ENCODE peak calls at places on chromosomes 5 and 9, in ten cellular contexts. G is CD8-positive, alpha-beta T cell; V is activated CD8-positive, alpha-beta T cell treated with anti-CD3 and anti-CD28 coated beads for 36 hours; M is pancreas; F is body of pancreas; C is left ventricle myocardium superior; D is T-cell; H is heart left ventricle; Z is natural killer cell; X is effector memory CD8-positive, alpha-beta T cell. S is an unnamed sample.

GRCh38 chr9:137083418-137084004 is 3.3 kb upstream of the MAN1B1 start:
- ATAC-seq in G (no peak), V (no peak), M (no peak), F (no peak), C (no peak), D (no peak), H (no peak), Z (no peak), X (no peak), S (peak; percentile 42)

GRCh38 chr9:18459958-18460584 is 13.9 kb upstream of the ADAMTSL1 start:
- ATAC-seq in G (no peak), V (no peak), M (no peak), F (no peak), C (no peak), D (no peak), H (peak; percentile 39), Z (no peak), X (no peak), S (no peak)

GRCh38 chr5:178340637-178341036 is 108.0 kb upstream of the PHYKPL start:
- ATAC-seq in G (no peak), V (no peak), M (no peak), F (no peak), C (no peak), D (no peak), H (no peak), Z (no peak), X (no peak), S (no peak)

GRCh38 chr5:76927961-76928360 is 24.9 kb upstream of the CRHBP start:
- ATAC-seq in G (no peak), V (no peak), M (no peak), F (no peak), C (no peak), D (no peak), H (no peak), Z (no peak), X (no peak), S (no peak)

GRCh38 chr5:78621269-78621871 is 27.2 kb downstream of the LHFPL2 start:
- ATAC-seq in G (no peak), V (no peak), M (no peak), F (no peak), C (peak; percentile 26), D (no peak), H (no peak), Z (no peak), X (no peak), S (no peak)

GRCh38 chr5:5494489-5495402 is 72.3 kb downstream of the ICE1 start:
- ATAC-seq in G (peak; percentile 98), V (peak; percentile 90), M (peak; percentile 98), F (peak; percentile 96), C (peak; percentile 95), D (peak; percentile 98), H (peak; percentile 92), Z (peak; percentile 97), X (peak; percentile 96), S (peak; percentile 95)

GRCh38 chr5:6236858-6237481 is 141.4 kb downstream of the MED10 start:
- ATAC-seq in G (no peak), V (no peak), M (no peak), F (no peak), C (no peak), D (no peak), H (no peak), Z (no peak), X (no peak), S (no peak)

GRCh38 chr5:12772276-12772675 is 868.0 kb upstream of the CTNND2 start:
- ATAC-seq in G (no peak), V (no peak), M (no peak), F (no peak), C (no peak), D (no peak), H (no peak), Z (no peak), X (no peak), S (no peak)

GRCh38 chr5:96114736-96115466 is 153.2 kb upstream of the ELL2 start:
- ATAC-seq in G (no peak), V (peak; percentile 75), M (no peak), F (no peak), C (no peak), D (no peak), H (no peak), Z (no peak), X (no peak), S (no peak)

GRCh38 chr9:93205045-93205768 is 21.3 kb downstream of the WNK2 start:
- ATAC-seq in G (no peak), V (peak; percentile 65), M (peak; percentile 26), F (no peak), C (peak; percentile 74), D (no peak), H (peak; percentile 71), Z (peak; percentile 91), X (peak; percentile 72), S (peak; percentile 39)

GRCh38 chr9:20640331-20641187 is 18.3 kb upstream of the MLLT3 start:
- ATAC-seq in G (peak; percentile 85), V (peak; percentile 97), M (no peak), F (no peak), C (peak; percentile 63), D (peak; percentile 86), H (no peak), Z (peak; percentile 44), X (peak; percentile 93), S (peak; percentile 97)

GRCh38 chr9:125460883-125461475 is 199.4 kb downstream of the GAPVD1 start:
- ATAC-seq in G (no peak), V (no peak), M (no peak), F (peak; percentile 45), C (no peak), D (no peak), H (peak; percentile 63), Z (no peak), X (no peak), S (no peak)

GRCh38 chr5:170313344-170313743 is 15.8 kb upstream of the LCP2 start:
- ATAC-seq in G (peak; percentile 56), V (peak; percentile 73), M (no peak), F (no peak), C (no peak), D (peak; percentile 73), H (no peak), Z (no peak), X (peak; percentile 40), S (no peak)

GRCh38 chr5:78527054-78527884 is 121.3 kb downstream of the LHFPL2 start:
- ATAC-seq in G (no peak), V (no peak), M (peak; percentile 83), F (peak; percentile 89), C (peak; percentile 93), D (no peak), H (peak; percentile 89), Z (no peak), X (no peak), S (no peak)